ENCODE peak calls at places on chromosomes 13 and 19, in seven cellular contexts. V is GM12891, D is H1, C is SK-N-SH, Q is HepG2, Z is K562, S is GM12878. B is an unnamed sample.

GRCh38 chr19:38044267-38045111 is 137.5 kb downstream of the SIPA1L3 start:
- DNase-seq in V (no peak), D (no peak), C (no peak), Q (no peak), Z (no peak), S (no peak), B (no peak)

GRCh38 chr13:74570834-74571233 is 436.6 kb upstream of the KLF12 start:
- DNase-seq in V (no peak), D (no peak), C (no peak), Q (no peak), Z (no peak), S (no peak), B (no peak)

GRCh38 chr13:35472308-35473008 is 4.0 kb downstream of the MAB21L1 start:
- DNase-seq in V (no peak), D (no peak), C (peak; percentile 52), Q (no peak), Z (no peak), S (no peak), B (no peak)

GRCh38 chr13:52455677-52456041 is 381 bp downstream of the CKAP2 start:
- DNase-seq in V (peak; percentile 57), D (no peak), C (peak; percentile 93), Q (peak; percentile 73), Z (peak; percentile 84), S (no peak), B (peak; percentile 49)

GRCh38 chr13:69641773-69642172 is 465.9 kb upstream of the ATXN8OS start:
- DNase-seq in V (no peak), D (no peak), C (no peak), Q (no peak), Z (no peak), S (no peak), B (no peak)

GRCh38 chr19:17881701-17882100 is 10.0 kb downstream of the SLC5A5 start:
- DNase-seq in V (no peak), D (no peak), C (peak; percentile 31), Q (no peak), Z (no peak), S (no peak), B (no peak)

GRCh38 chr19:54208784-54209057 is 8.1 kb downstream of the RPS9 start:
- DNase-seq in V (no peak), D (no peak), C (no peak), Q (no peak), Z (no peak), S (no peak), B (no peak)

GRCh38 chr13:42548731-42549554 is 25.0 kb upstream of the TNFSF11 start:
- DNase-seq in V (peak; percentile 43), D (no peak), C (no peak), Q (no peak), Z (peak; percentile 7), S (peak; percentile 98), B (peak; percentile 42)

GRCh38 chr13:113991191-113991669 is 17.4 kb upstream of the C13orf46 start:
- DNase-seq in V (no peak), D (no peak), C (peak; percentile 80), Q (no peak), Z (no peak), S (no peak), B (no peak)

GRCh38 chr13:99982021-99982740 is 597 bp downstream of the ZIC2 start:
- DNase-seq in V (no peak), D (no peak), C (peak; percentile 55), Q (no peak), Z (peak; percentile 27), S (no peak), B (no peak)

GRCh38 chr13:23348270-23349126 is 85.0 kb downstream of the SACS start:
- DNase-seq in V (no peak), D (no peak), C (no peak), Q (no peak), Z (no peak), S (no peak), B (no peak)

GRCh38 chr13:30143671-30144400 is 163.5 kb downstream of the KATNAL1 start:
- DNase-seq in V (no peak), D (no peak), C (no peak), Q (no peak), Z (no peak), S (no peak), B (no peak)

GRCh38 chr19:45883881-45884681 is 1.9 kb downstream of the IRF2BP1 start:
- DNase-seq in V (no peak), D (no peak), C (peak; percentile 19), Q (no peak), Z (no peak), S (no peak), B (no peak)
- TF ChIP-seq TAF1 in V (no peak), D (no peak), C (no peak), Q (no peak), Z (no peak), S (no peak), B (no peak)

DNA sequence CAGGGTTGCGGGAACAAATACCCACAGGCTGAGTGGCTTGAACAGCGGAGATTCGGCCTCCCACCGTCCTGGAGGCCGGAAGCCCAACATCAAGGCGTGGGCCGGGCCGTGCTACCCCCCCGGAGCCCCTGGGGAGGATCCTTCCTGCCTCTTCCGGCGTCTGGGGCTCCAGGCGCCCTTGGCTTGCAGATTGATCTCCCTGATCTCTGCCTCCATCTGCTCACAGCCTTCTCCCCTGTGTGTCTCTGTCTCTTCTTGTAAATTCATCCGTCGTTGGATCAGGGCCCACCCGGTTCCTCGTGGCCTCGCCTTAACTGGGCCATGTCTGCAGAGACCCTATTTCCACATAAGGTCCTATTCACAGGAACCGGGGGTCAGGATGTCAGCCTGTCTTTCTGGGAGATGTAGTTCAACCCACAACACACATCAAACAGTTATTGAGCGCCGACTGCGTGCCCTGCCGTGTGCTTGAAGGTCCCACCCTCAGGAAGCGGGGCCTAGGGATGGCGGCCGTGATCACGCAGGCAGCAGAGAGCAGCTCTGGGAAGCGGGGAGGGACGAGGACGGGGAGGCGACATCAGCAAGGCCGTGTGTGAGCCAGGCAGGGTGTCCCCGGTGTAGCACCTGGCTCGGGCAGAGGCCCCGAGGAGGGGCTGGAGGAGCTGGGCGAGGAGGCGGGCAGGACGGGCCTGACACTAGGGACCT is 21.3 kb downstream of the HCN2 start:
- DNase-seq in V (peak; percentile 78), D (no peak), C (peak; percentile 87), Q (no peak), Z (peak; percentile 85), S (no peak), B (peak; percentile 74)
- TF ChIP-seq POLR2AphosphoS5 in V (no peak), D (no peak), C (peak; percentile 33), Q (no peak), Z (no peak), S (no peak), B (no peak)

GRCh38 chr19:6099037-6099436 is 11.3 kb downstream of the RFX2 start:
- DNase-seq in V (no peak), D (no peak), C (no peak), Q (no peak), Z (no peak), S (no peak), B (no peak)
- TF ChIP-seq TAF1 in V (no peak), D (no peak), C (no peak), Q (no peak), Z (no peak), S (no peak), B (no peak)

GRCh38 chr19:1630012-1630411 is 22.4 kb downstream of the TCF3 start:
- DNase-seq in V (no peak), D (no peak), C (no peak), Q (no peak), Z (no peak), S (no peak), B (no peak)
- TF ChIP-seq POLR2AphosphoS5 in V (no peak), D (no peak), C (no peak), Q (no peak), Z (no peak), S (no peak), B (no peak)

B was measured in GM12892.